ENCODE peak calls at places on chromosomes 6 and 20, in seven cellular contexts. G is left ventricle myocardium superior; H is activated CD8-positive, alpha-beta memory T cell treated with anti-CD3 and anti-CD28 coated beads, Interleukin-2, amount 10 ng/mL, durations not matched to agents 7 days and 5 days; R is activated naive CD8-positive, alpha-beta T cell treated with anti-CD3 and anti-CD28 coated beads, Interleukin-2, amount 10 ng/mL, durations not matched to agents 7 days and 5 days; K is aorta; C is stimulated activated memory B cell treated with anti-CD40 and anti-IgM and Interleukin-4, amounts not matched to agents 10 μg/mL and 1 μg/mL and 100 μg/mL, for 72 hours; X is pancreas. J is an unnamed sample.

GRCh38 chr6:5119090-5119951 is 34.2 kb downstream of the PPP1R3G start:
- ATAC-seq in R (no peak), K (no peak), X (no peak), C (no peak), G (no peak), H (no peak), J (no peak)

GRCh38 chr6:85323435-85324040 is 126.3 kb upstream of the NT5E start:
- ATAC-seq in X (peak; percentile 70), R (peak; percentile 77), H (peak; percentile 58), C (no peak), G (peak; percentile 55), K (peak; percentile 79), J (peak; percentile 45)

GRCh38 chr6:75023634-75024033 is 182.2 kb downstream of the COL12A1 start:
- ATAC-seq in R (no peak), K (no peak), H (no peak), X (no peak), G (no peak), C (no peak), J (no peak)

GRCh38 chr6:44105993-44106740 is 21.1 kb downstream of the MRPL14 start:
- ATAC-seq in G (no peak), H (no peak), K (no peak), R (no peak), X (no peak), C (no peak), J (no peak)

GRCh38 chr20:3383878-3384495 is 23.5 kb downstream of the DNAAF9 start:
- ATAC-seq in R (no peak), X (no peak), G (no peak), C (peak; percentile 50), H (peak; percentile 88), K (no peak), J (peak; percentile 95)

GRCh38 chr6:110534731-110535164 is 58.3 kb upstream of the SLC22A16 start:
- ATAC-seq in H (no peak), K (no peak), X (no peak), C (no peak), R (no peak), G (no peak), J (no peak)

GRCh38 chr20:38789503-38790209 is 15.8 kb upstream of the PPP1R16B start:
- ATAC-seq in R (no peak), G (no peak), X (no peak), C (no peak), H (peak; percentile 32), K (no peak), J (no peak)

GRCh38 chr6:51218181-51218580 is 399.5 kb downstream of the TFAP2B start:
- ATAC-seq in C (no peak), H (no peak), K (no peak), G (no peak), X (no peak), R (no peak), J (no peak)

GRCh38 chr6:170019259-170020040 is 268.0 kb downstream of the ERMARD start:
- ATAC-seq in R (no peak), X (no peak), K (no peak), C (no peak), G (no peak), H (no peak), J (no peak)

GRCh38 chr6:128598561-128598960 is 78.2 kb upstream of the PTPRK start:
- ATAC-seq in X (no peak), C (no peak), G (no peak), H (no peak), K (no peak), R (no peak), J (peak; percentile 81)

GRCh38 chr20:25301357-25301920 is 53.6 kb downstream of the PYGB start:
- ATAC-seq in K (no peak), C (no peak), H (no peak), R (no peak), G (peak; percentile 24), X (no peak), J (no peak)

GRCh38 chr6:89630488-89630887 is 8.1 kb downstream of the LYRM2 start:
- ATAC-seq in K (no peak), X (peak; percentile 68), G (peak; percentile 97), R (no peak), H (no peak), C (no peak), J (no peak)

GRCh38 chr6:56756219-56756789 is 113.6 kb upstream of the DST start:
- ATAC-seq in K (peak; percentile 52), G (peak; percentile 38), H (no peak), C (peak; percentile 39), R (no peak), X (peak; percentile 10), J (no peak)

GRCh38 chr20:5918856-5919633 is 31.3 kb downstream of the TRMT6 start:
- ATAC-seq in X (no peak), K (no peak), R (peak; percentile 88), H (peak; percentile 95), G (no peak), C (peak; percentile 49), J (peak; percentile 88)

GRCh38 chr6:23454090-23454998 is 671.7 kb upstream of the NRSN1 start:
- ATAC-seq in R (no peak), K (no peak), C (no peak), X (no peak), H (no peak), G (peak; percentile 33), J (no peak)

GRCh38 chr20:19022791-19023448 is 189.5 kb upstream of the SLC24A3 start:
- ATAC-seq in X (no peak), C (no peak), G (no peak), K (no peak), H (no peak), R (no peak), J (no peak)

GRCh38 chr6:137630666-137631065 is 136.5 kb upstream of the OLIG3 start:
- ATAC-seq in H (no peak), G (no peak), C (no peak), X (no peak), R (no peak), K (no peak), J (no peak)

GRCh38 chr6:113607821-113608545 is 249.2 kb upstream of the MARCKS start:
- ATAC-seq in C (no peak), G (no peak), K (no peak), X (no peak), R (no peak), H (no peak), J (no peak)

GRCh38 chr6:140101367-140101766 is 726.9 kb upstream of the CITED2 start:
- ATAC-seq in C (no peak), R (no peak), H (peak; percentile 63), G (peak; percentile 95), X (no peak), K (no peak), J (peak; percentile 35)

GRCh38 chr6:104814743-104815142 is 45.0 kb downstream of the HACE1 start:
- ATAC-seq in X (no peak), H (no peak), R (no peak), K (no peak), C (no peak), G (no peak), J (peak; percentile 87)

GRCh38 chr20:61956396-61957342 is 109.0 kb downstream of the TAF4 start:
- ATAC-seq in R (no peak), H (no peak), K (no peak), G (peak; percentile 43), X (peak; percentile 89), C (no peak), J (no peak)

GRCh38 chr6:43917878-43918382 is 147.9 kb downstream of the VEGFA start:
- ATAC-seq in R (no peak), K (no peak), C (no peak), H (no peak), G (no peak), X (no peak), J (no peak)

GRCh38 chr20:57977141-57977540 is 251.3 kb downstream of the ANKRD60 start:
- ATAC-seq in R (no peak), X (no peak), C (no peak), H (no peak), G (peak; percentile 75), K (peak; percentile 55), J (no peak)

GRCh38 chr6:54267798-54268197 is 40.4 kb upstream of the TINAG start:
- ATAC-seq in G (peak; percentile 10), K (no peak), C (no peak), X (peak; percentile 60), R (no peak), H (no peak), J (no peak)

GRCh38 chr6:47687432-47687831 is 10.9 kb upstream of the ADGRF4 start:
- ATAC-seq in C (no peak), X (no peak), G (no peak), R (no peak), K (no peak), H (no peak), J (no peak)

GRCh38 chr6:7723041-7723447 is 2.9 kb upstream of the BMP6 start:
- ATAC-seq in K (peak; percentile 78), G (peak; percentile 60), C (peak; percentile 44), R (no peak), H (no peak), X (peak; percentile 61), J (peak; percentile 47)

GRCh38 chr20:53738945-53739798 is 145.5 kb upstream of the ZNF217 start:
- ATAC-seq in H (no peak), R (no peak), C (peak; percentile 64), G (no peak), X (peak; percentile 34), K (no peak), J (no peak)

GRCh38 chr6:152273638-152274037 is 363.5 kb downstream of the SYNE1 start:
- ATAC-seq in C (no peak), X (peak; percentile 18), K (no peak), H (no peak), R (no peak), G (peak; percentile 17), J (no peak)

J was measured in activated T-helper 17 cell treated with anti-CD3 and anti-CD28 coated beads, Interleukin-2, amount 50 U/mL, for 72 hours.